ENCODE peak calls at places on chromosomes 7 and 10, in six cellular contexts. B is OCI-LY7, Y is SK-N-SH, I is PC-3, U is HCT116, E is MM.1S. M is an unnamed sample. For H3K9me3, the result is how much of the 10 kb centered on the place peaks cover.

GRCh38 chr10:10499839-10500238 is 517.8 kb upstream of the CELF2 start:
- DNase-seq in U (no peak), E (peak), Y (no peak), I (no peak), B (no peak), M (no peak)

GRCh38 chr7:45924283-45924682 is 3.2 kb upstream of the IGFBP3 start:
- DNase-seq in I (peak), E (no peak), B (no peak), Y (no peak), U (no peak), M (no peak)

GRCh38 chr10:112967200-112967599 is 17.2 kb downstream of the TCF7L2 start:
- DNase-seq in E (no peak), Y (no peak), U (no peak), B (no peak), I (peak), M (no peak)

GRCh38 chr10:7708832-7709231 is 5.7 kb downstream of the ITIH2 start:
- DNase-seq in E (no peak), I (no peak), B (no peak), U (no peak), Y (no peak), M (no peak)

GRCh38 chr7:108323305-108323832 is 132.9 kb downstream of the NRCAM start:
- DNase-seq in E (no peak), U (no peak), I (no peak), B (no peak), Y (no peak), M (no peak)

GRCh38 chr10:12513775-12514663 is 164.7 kb downstream of the CAMK1D start:
- DNase-seq in I (no peak), B (no peak), Y (peak), E (no peak), U (no peak), M (no peak)

GRCh38 chr7:41162612-41163011 is 540.3 kb downstream of the INHBA start:
- DNase-seq in B (no peak), I (no peak), E (no peak), U (no peak), Y (no peak), M (no peak)

GRCh38 chr7:50629238-50629901 is 64.2 kb upstream of the DDC start:
- DNase-seq in U (no peak), I (no peak), Y (no peak), B (no peak), E (no peak), M (no peak)

GRCh38 chr10:71597821-71598498 is 121.6 kb downstream of the C10orf105 start:
- DNase-seq in Y (no peak), E (no peak), I (no peak), U (no peak), B (peak), M (no peak)

GRCh38 chr7:24356758-24357386 is 72.9 kb downstream of the NPY start:
- DNase-seq in B (no peak), E (no peak), Y (no peak), U (no peak), I (no peak), M (no peak)

GRCh38 chr10:2917926-2918325 is 149.4 kb upstream of the PFKP start:
- DNase-seq in Y (no peak), E (no peak), I (no peak), U (no peak), B (no peak), M (no peak)

GRCh38 chr7:40519009-40519408 is 384.2 kb downstream of the SUGCT start:
- DNase-seq in I (no peak), E (no peak), Y (no peak), U (no peak), B (no peak), M (no peak)

GRCh38 chr10:31961675-31962074 is 33.0 kb upstream of the ARHGAP12 start:
- DNase-seq in B (no peak), Y (no peak), E (no peak), U (no peak), I (peak), M (no peak)

GRCh38 chr10:86520871-86521619 is 547 bp downstream of the WAPL start:
- DNase-seq in E (peak), U (peak), I (peak), Y (peak), B (peak), M (peak)

GRCh38 chr7:140744005-140744404 is 47.5 kb downstream of the NDUFB2 start:
- DNase-seq in B (no peak), E (no peak), Y (no peak), U (no peak), I (no peak), M (no peak)

GRCh38 chr10:132132391-132132841 is 54.3 kb upstream of the DPYSL4 start:
- DNase-seq in I (no peak), U (no peak), Y (peak), B (no peak), E (no peak), M (no peak)

GRCh38 chr10:293636-294035 is 158.4 kb downstream of the ZMYND11 start:
- DNase-seq in U (no peak), Y (no peak), B (peak), I (no peak), E (no peak), M (no peak)

DNA sequence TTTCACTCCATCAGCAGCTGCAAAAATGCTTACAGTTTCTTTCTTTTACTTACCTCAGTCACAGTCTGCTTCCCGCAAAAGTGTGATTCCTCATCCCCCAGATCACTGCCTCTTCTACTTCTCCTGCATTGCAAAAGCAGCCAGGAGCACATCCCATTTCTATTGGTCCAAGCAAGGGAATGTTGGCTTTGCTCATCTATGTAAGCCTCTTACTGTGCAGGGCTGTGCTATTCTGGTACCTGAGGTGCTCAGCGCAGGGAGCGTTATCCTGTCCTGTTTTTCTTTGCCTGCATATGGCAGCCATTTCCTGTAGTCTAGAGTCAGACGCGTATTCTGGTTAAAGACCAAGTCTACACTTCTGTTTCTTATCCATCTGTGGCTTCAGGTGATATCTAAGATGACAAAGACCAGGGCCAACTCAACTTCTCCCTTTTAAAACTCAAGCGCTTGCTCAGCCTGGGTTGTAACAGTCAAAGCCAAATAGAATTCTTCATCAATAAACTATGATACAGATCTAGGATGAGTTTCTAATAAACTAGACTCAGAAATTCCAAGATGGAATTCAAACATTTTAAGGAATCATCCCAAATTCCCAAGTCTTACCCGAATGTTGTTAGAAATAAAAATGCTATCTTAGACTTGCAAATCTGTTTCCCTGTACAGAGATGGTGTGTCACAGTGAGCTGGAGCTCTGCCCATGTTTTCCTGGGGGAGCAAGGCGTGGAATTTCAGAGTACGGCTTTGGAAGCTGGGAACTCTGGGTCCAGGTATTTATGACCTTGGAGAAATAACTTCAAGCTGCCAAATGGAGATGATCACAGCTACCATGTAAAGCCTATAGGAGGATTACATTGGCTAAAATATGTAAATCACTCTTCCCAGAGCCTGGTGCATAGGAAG is 6.1 kb upstream of the RBM17 start:
- DNase-seq in I (no peak), U (no peak), B (no peak), E (no peak), Y (no peak), M (no peak)
- TF ChIP-seq EZH2phosphoT487 in I (no peak), U (no peak), B (no peak), E (no peak), Y (no peak), M (no peak)

GRCh38 chr10:78331391-78331922 is 297.8 kb downstream of the RPS24 start:
- DNase-seq in I (peak), E (no peak), U (no peak), B (no peak), Y (no peak), M (peak)

GRCh38 chr10:78332699-78333098 is 299.0 kb downstream of the RPS24 start:
- DNase-seq in Y (no peak), I (no peak), E (no peak), U (no peak), B (no peak), M (no peak)

GRCh38 chr10:78332013-78332412 is 298.4 kb downstream of the RPS24 start:
- DNase-seq in B (no peak), E (no peak), U (no peak), Y (no peak), I (no peak), M (no peak)

GRCh38 chr10:78335371-78335690 is 301.7 kb downstream of the RPS24 start:
- DNase-seq in I (no peak), E (no peak), B (no peak), U (no peak), Y (no peak), M (no peak)

DNA sequence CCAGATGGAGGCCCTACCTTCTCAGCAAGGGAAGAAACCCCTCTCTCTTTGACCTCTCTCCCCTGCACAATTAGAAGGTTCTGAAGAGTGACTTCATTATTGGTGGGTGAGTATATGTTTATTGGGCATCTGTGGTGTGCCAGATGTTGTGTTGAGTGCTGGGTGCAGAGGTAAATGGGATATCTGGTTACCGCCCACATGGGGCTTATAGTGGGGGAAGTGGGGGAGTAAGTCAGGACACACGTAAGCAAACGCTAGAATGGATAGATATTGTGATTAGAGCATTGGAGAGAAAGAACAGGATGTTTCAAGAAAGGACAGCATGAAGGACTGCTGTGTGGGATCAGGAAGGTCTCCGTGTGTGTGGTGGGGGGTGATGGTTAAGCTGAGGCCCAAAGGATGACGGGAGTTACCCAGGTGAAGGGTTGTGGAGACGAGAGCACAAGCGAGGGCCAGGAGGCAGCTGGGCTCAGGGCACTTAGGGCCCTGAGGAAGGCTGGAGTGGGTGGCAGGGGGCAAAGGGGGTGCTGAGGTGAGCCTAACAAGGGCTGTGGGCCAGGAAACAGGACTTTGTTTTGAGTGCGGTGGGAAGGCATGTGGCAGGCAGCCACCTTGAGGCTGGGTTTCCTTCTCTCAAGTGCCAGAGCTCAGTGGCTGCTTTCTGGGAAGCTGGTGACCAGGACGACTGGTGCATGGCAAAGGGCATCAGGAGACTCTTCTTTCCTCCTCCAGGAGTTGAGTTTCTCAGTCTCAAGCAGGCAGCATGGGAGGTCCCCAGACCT is 299.9 kb downstream of the RPS24 start:
- DNase-seq in E (no peak), I (no peak), Y (no peak), U (no peak), B (no peak), M (no peak)
- H3K9me3 ChIP-seq in E (under half), I (under half), Y (under half), U (under half), B (under half), M (under half)

GRCh38 chr10:99915414-99915813 is 94.3 kb downstream of the DNMBP start:
- DNase-seq in I (no peak), E (no peak), B (no peak), U (no peak), Y (no peak), M (no peak)

GRCh38 chr10:99916776-99917175 is 93.0 kb downstream of the DNMBP start:
- DNase-seq in Y (no peak), I (no peak), B (no peak), E (no peak), U (no peak), M (no peak)

GRCh38 chr10:99920486-99920885 is 89.3 kb downstream of the DNMBP start:
- DNase-seq in Y (no peak), B (no peak), I (no peak), E (no peak), U (no peak), M (no peak)

GRCh38 chr10:99920901-99921300 is 88.8 kb downstream of the DNMBP start:
- DNase-seq in E (no peak), Y (no peak), I (peak), B (no peak), U (no peak), M (no peak)

DNA sequence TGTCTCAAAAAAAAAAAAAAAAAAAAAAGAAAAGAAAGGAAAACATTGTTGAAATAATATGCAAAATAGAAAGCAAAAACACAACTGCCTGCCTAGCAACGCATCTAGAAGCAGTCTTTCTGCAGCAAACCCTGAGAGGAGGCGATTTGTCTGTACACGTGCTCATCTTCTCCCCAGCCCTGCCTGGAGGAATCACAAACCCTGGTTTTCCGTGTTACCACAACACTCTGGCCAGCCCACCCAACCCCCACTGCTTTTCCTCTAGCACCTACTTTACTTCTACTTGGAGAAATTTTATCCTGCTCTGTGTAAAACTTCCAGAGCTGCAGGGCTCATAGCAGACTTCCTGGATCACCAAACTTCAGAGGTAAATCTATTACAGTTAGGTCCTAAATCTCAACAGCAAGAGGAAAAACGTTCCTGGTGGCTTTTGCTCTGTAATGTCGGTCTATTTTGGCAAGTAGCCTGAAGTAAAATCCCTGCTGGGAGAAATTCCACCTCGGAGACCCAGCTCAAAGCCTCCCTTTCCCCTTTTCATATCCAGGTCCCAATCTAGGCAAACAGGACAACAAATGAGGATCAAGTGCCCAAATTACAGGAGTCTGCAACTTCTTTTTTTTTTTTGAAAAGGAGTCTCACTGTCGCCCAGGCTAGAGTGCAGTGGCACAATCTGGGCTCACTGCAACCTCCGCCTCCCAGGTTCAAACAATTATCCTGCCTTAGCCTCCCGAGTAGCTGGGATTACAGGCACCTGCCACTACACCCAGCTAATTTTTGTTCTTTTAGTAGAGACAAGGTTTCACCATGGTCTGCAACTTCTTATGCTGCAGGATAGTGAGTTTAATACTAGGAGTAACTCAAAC is 91.6 kb downstream of the DNMBP start:
- DNase-seq in U (no peak), Y (peak), E (no peak), B (no peak), I (no peak), M (peak)
- TF ChIP-seq EZH2phosphoT487 in U (no peak), Y (no peak), E (no peak), B (no peak), I (no peak), M (no peak)

GRCh38 chr10:133455611-133456031 is 1.9 kb downstream of the SCART1 start:
- DNase-seq in E (no peak), Y (no peak), I (no peak), B (no peak), U (no peak), M (no peak)
- H3K9me3 ChIP-seq in E (under half), Y (under half), I (under half), B (under half), U (under half), M (under half)

GRCh38 chr7:83876593-83876992 is 227.7 kb upstream of the SEMA3E start:
- DNase-seq in E (no peak), U (no peak), B (no peak), I (peak), Y (no peak), M (no peak)
- TF ChIP-seq EZH2phosphoT487 in E (no peak), U (no peak), B (no peak), I (no peak), Y (no peak), M (no peak)

GRCh38 chr7:156119771-156120170 is 307.5 kb upstream of the SHH start:
- DNase-seq in I (no peak), E (no peak), U (no peak), B (no peak), Y (no peak), M (no peak)

GRCh38 chr7:156120552-156120951 is 308.3 kb upstream of the SHH start:
- DNase-seq in I (no peak), E (no peak), U (no peak), B (no peak), Y (no peak), M (no peak)

GRCh38 chr7:156117542-156118245 is 305.4 kb upstream of the SHH start:
- DNase-seq in B (no peak), E (no peak), Y (no peak), U (no peak), I (no peak), M (no peak)

GRCh38 chr7:156116514-156116913 is 304.3 kb upstream of the SHH start:
- DNase-seq in I (no peak), Y (no peak), U (no peak), E (no peak), B (no peak), M (no peak)

DNA sequence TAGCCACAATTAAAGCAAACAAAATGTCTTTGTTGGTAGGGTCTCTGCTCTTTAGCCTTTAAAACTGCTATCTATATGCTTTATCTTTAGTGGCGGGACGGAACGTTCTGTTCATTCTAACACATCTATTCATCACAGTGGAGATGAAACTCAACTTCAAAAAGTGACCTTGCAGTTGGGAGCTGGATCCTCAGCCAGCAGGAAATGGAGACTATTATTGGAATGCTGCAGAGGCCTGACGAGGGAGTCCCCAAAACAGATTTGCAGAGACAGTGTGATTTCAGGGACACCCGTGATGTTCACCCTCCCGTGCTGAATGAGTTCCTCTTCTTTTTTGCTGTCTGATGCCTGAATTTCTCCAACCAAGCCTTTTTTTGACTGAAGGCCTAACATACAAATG is 306.0 kb upstream of the SHH start:
- DNase-seq in E (no peak), U (no peak), I (no peak), Y (no peak), B (no peak), M (no peak)
- H3K9me3 ChIP-seq in E (under half), U (under half), I (under half), Y (under half), B (under half), M (under half)

GRCh38 chr7:27180431-27181175 is 4.4 kb downstream of the HOXA11 start:
- DNase-seq in B (no peak), U (no peak), E (no peak), Y (no peak), I (no peak), M (no peak)

GRCh38 chr7:27179030-27179429 is 4.9 kb upstream of the HOXA10 start:
- DNase-seq in U (no peak), B (no peak), E (no peak), I (no peak), Y (no peak), M (no peak)

GRCh38 chr7:27181176-27181520 is 3.9 kb downstream of the HOXA11 start:
- DNase-seq in B (no peak), E (no peak), U (no peak), Y (no peak), I (no peak), M (no peak)

GRCh38 chr7:27178366-27178765 is 4.2 kb upstream of the HOXA10 start:
- DNase-seq in U (no peak), I (no peak), E (no peak), Y (no peak), B (no peak), M (no peak)

GRCh38 chr7:27179503-27180430 is 5.3 kb downstream of the HOXA11 start:
- DNase-seq in B (peak), E (no peak), I (peak), Y (peak), U (no peak), M (peak)
- TF ChIP-seq EZH2phosphoT487 in B (no peak), E (no peak), I (no peak), Y (peak), U (no peak), M (peak)

GRCh38 chr7:157442993-157443831 is 106.4 kb downstream of the DNAJB6 start:
- DNase-seq in Y (no peak), E (no peak), B (no peak), I (no peak), U (no peak), M (no peak)
- H3K9me3 ChIP-seq in Y (under half), E (under half), B (under half), I (under half), U (under half), M (under half)